ENCODE peak calls at places on chromosomes 4 and X, in five cellular contexts. U is mesendoderm; T is effector memory CD4-positive, alpha-beta T cell; F is CD8-positive, alpha-beta T cell; L is hepatocyte. A is an unnamed sample. For H3K27me3, the result is how much of the 10 kb centered on the place peaks cover.

GRCh38 chr4:123832173-123833026 is 435.8 kb downstream of the SPRY1 start:
- DNase-seq in T (no peak), F (no peak), L (peak), U (peak), A (no peak)

GRCh38 chr4:37232315-37232714 is 12.2 kb upstream of the NWD2 start:
- DNase-seq in T (no peak), U (no peak), F (no peak), L (no peak), A (no peak)

GRCh38 chr4:29390921-29391320 is 1329.2 kb upstream of the PCDH7 start:
- DNase-seq in U (no peak), F (no peak), T (no peak), L (no peak), A (no peak)

GRCh38 chr4:166675411-166675810 is 558.9 kb downstream of the SPOCK3 start:
- DNase-seq in F (no peak), T (no peak), L (peak), U (no peak), A (no peak)

GRCh38 chr4:176435891-176436499 is 116.2 kb downstream of the SPCS3 start:
- DNase-seq in F (no peak), T (no peak), U (no peak), L (no peak), A (no peak)

GRCh38 chr4:10640535-10641159 is 43.9 kb downstream of the CLNK start:
- DNase-seq in T (no peak), F (no peak), U (no peak), L (no peak), A (no peak)

GRCh38 chr4:55609393-55609821 is 17.4 kb upstream of the PDCL2 start:
- DNase-seq in F (no peak), U (no peak), L (no peak), T (no peak), A (no peak)

GRCh38 chrX:25810202-25810601 is 327.9 kb upstream of the MAGEB18 start:
- DNase-seq in T (no peak), U (peak), L (no peak), F (no peak), A (no peak)

GRCh38 chr4:21848001-21848400 is 100.6 kb downstream of the KCNIP4 start:
- DNase-seq in F (no peak), T (no peak), U (no peak), L (no peak), A (peak)

GRCh38 chr4:158450741-158451140 is 70.9 kb upstream of the RXFP1 start:
- DNase-seq in F (no peak), T (no peak), L (no peak), U (no peak), A (no peak)

GRCh38 chr4:163165217-163166017 is 1.3 kb downstream of the NAF1 start:
- DNase-seq in L (no peak), F (no peak), U (no peak), T (no peak), A (no peak)

GRCh38 chr4:31365006-31365690 is 645.0 kb downstream of the PCDH7 start:
- DNase-seq in U (no peak), F (no peak), L (no peak), T (no peak), A (no peak)

GRCh38 chr4:108320066-108320465 is 151.3 kb upstream of the LEF1 start:
- DNase-seq in T (no peak), U (no peak), F (no peak), L (no peak), A (no peak)

GRCh38 chr4:74540193-74540592 is 95.3 kb downstream of the AREG start:
- DNase-seq in L (no peak), F (no peak), U (no peak), T (no peak), A (no peak)

GRCh38 chrX:56107320-56107719 is 124.8 kb upstream of the KLF8 start:
- DNase-seq in F (no peak), U (no peak), L (no peak), T (no peak), A (no peak)

GRCh38 chrX:17187301-17187836 is 187.6 kb upstream of the NHS start:
- DNase-seq in T (no peak), U (no peak), L (no peak), F (no peak), A (no peak)

GRCh38 chr4:44931720-44932119 is 205.4 kb upstream of the GNPDA2 start:
- DNase-seq in T (no peak), L (no peak), U (no peak), F (no peak), A (no peak)

GRCh38 chr4:112881842-112882241 is 167.6 kb upstream of the ANK2 start:
- DNase-seq in L (no peak), F (no peak), T (no peak), U (peak), A (no peak)

GRCh38 chr4:54095110-54095800 is 4.7 kb upstream of the GSX2 start:
- DNase-seq in U (no peak), F (no peak), T (no peak), L (no peak), A (no peak)

DNA sequence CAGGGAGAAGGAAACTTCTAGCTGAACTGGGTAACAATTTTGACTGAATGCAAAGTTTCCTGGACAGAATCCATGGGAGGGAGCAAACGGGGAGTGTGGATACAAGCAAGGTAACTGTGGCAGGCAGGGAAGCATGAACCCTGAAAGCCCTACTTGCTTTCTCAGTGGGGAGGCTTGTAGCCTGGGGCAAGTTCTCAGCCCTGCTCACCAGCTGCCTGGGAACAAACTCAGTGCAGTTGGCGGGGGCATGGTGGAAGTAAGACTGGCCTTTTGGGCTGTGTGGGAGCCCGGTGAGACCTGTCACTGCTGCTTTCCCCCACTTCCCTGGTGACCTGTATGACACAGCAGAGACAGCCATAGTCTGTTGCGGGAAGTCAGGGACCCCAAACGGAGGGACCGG is 14.0 kb upstream of the TEX13B start:
- DNase-seq in U (no peak), L (no peak), T (no peak), F (no peak), A (no peak)
- H3K27me3 ChIP-seq in U (under half), L (under half), T (under half), F (under half), A (under half)

GRCh38 chrX:29172880-29173279 is 585.6 kb downstream of the IL1RAPL1 start:
- DNase-seq in F (no peak), L (no peak), T (no peak), U (no peak), A (no peak)
- H3K27me3 ChIP-seq in F (under half), L (under half), T (under half), U (under half), A (under half)

GRCh38 chr4:80188457-80188800 is 8.9 kb upstream of the PRDM8 start:
- DNase-seq in T (no peak), U (no peak), L (no peak), F (no peak), A (no peak)

GRCh38 chr4:80188801-80189458 is 8.4 kb upstream of the PRDM8 start:
- DNase-seq in U (peak), F (no peak), L (no peak), T (no peak), A (no peak)

GRCh38 chr4:80187677-80188076 is 9.6 kb upstream of the PRDM8 start:
- DNase-seq in F (no peak), U (no peak), T (no peak), L (no peak), A (no peak)

GRCh38 chr4:80189956-80190671 is 7.2 kb upstream of the PRDM8 start:
- DNase-seq in T (no peak), U (peak), L (no peak), F (no peak), A (no peak)

GRCh38 chr4:80189581-80189955 is 7.7 kb upstream of the PRDM8 start:
- DNase-seq in U (no peak), F (no peak), L (no peak), T (no peak), A (no peak)
- H3K27me3 ChIP-seq in U (half or more), F (under half), L (half or more), T (under half), A (under half)

GRCh38 chrX:134661295-134661694 is 3.0 kb upstream of the PLAC1 start:
- DNase-seq in T (no peak), U (no peak), L (no peak), F (no peak), A (no peak)
- H3K27me3 ChIP-seq in T (under half), U (under half), L (under half), F (under half), A (under half)

GRCh38 chrX:71911023-71911730 is 532 bp downstream of the NHSL2 start:
- DNase-seq in U (peak), L (peak), F (no peak), T (peak), A (peak)

GRCh38 chrX:71911731-71912050 is 1.0 kb downstream of the NHSL2 start:
- DNase-seq in U (peak), F (no peak), T (no peak), L (peak), A (no peak)

GRCh38 chrX:71913156-71913950 is 2.7 kb downstream of the NHSL2 start:
- DNase-seq in T (no peak), U (no peak), L (no peak), F (no peak), A (no peak)

GRCh38 chrX:71910526-71911022 is at the start of gene NHSL2:
- DNase-seq in U (peak), L (peak), F (no peak), T (no peak), A (peak)

GRCh38 chrX:71912156-71912555 is 1.5 kb downstream of the NHSL2 start:
- DNase-seq in U (peak), F (no peak), T (no peak), L (no peak), A (no peak)
- H3K27me3 ChIP-seq in U (under half), F (under half), T (under half), L (under half), A (under half)

DNA sequence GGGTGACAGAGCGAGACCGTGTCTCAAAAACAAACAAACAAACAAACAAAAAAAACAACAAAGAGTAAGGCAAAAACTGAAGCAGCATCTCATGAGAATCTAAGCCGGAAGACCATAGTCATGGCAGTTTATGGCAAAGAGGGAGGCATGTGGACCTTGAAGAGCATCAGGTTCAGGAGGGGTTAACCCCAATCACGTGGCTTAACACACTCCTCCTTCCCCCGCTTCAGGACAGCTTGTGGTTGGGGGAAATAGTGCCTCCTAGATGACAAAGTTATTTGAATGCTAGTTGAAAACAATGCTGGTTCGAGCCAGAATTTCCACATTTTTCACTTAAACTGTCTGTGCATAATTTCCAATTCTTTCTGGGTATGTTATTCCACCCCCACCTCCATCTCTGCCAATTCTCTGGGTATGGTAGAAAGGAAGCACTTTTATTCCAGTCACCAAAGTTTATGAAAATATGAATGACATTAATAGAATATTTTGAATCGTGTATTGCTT is 11.7 kb upstream of the MAP7D3 start:
- DNase-seq in F (no peak), T (no peak), L (no peak), U (peak), A (no peak)
- H3K27me3 ChIP-seq in F (under half), T (under half), L (under half), U (under half), A (under half)